ENCODE peak calls at places on chromosomes 2 and 18, in four cellular contexts. D is mesendoderm, X is neuronal stem cell, F is H9. B is an unnamed sample.

GRCh38 chr2:239179851-239180371 is 220.9 kb downstream of the HDAC4 start:
- DNase-seq in F (no peak), X (no peak), D (no peak), B (no peak)

GRCh38 chr18:32714571-32715148 is 58.2 kb downstream of the KLHL14 start:
- DNase-seq in X (peak; percentile 65), D (peak; percentile 87), F (peak; percentile 64), B (peak; percentile 56)

GRCh38 chr2:96239745-96240264 is 26.0 kb downstream of the TMEM127 start:
- DNase-seq in X (no peak), D (no peak), F (no peak), B (no peak)

GRCh38 chr2:198066597-198066996 is 262.2 kb downstream of the PLCL1 start:
- DNase-seq in D (no peak), X (no peak), F (no peak), B (no peak)

GRCh38 chr2:218387369-218388194 is 5.5 kb downstream of the SLC11A1 start:
- DNase-seq in F (peak; percentile 88), X (no peak), D (peak; percentile 83), B (no peak)

GRCh38 chr2:168312036-168312822 is 64.8 kb upstream of the STK39 start:
- DNase-seq in X (no peak), D (no peak), F (no peak), B (no peak)

GRCh38 chr2:237181844-237182243 is 96.2 kb downstream of the COPS8 start:
- DNase-seq in F (no peak), X (no peak), D (peak; percentile 45), B (no peak)

GRCh38 chr2:234958311-234958710 is 6.5 kb downstream of the SH3BP4 start:
- DNase-seq in D (no peak), X (no peak), F (no peak), B (no peak)

GRCh38 chr2:129885735-129886134 is 93.7 kb upstream of the RAB6C start:
- DNase-seq in D (peak; percentile 38), X (no peak), F (peak; percentile 42), B (no peak)

GRCh38 chr18:13213036-13213795 is 5.3 kb upstream of the LDLRAD4 start:
- DNase-seq in X (no peak), F (no peak), D (no peak), B (no peak)

GRCh38 chr2:152588911-152589310 is 128.3 kb downstream of the PRPF40A start:
- DNase-seq in D (no peak), F (no peak), X (no peak), B (no peak)

GRCh38 chr2:239009001-239009961 is 161.4 kb downstream of the TWIST2 start:
- DNase-seq in F (peak; percentile 62), X (no peak), D (peak; percentile 5), B (no peak)

GRCh38 chr2:238924496-238925195 is 76.8 kb downstream of the TWIST2 start:
- DNase-seq in D (no peak), X (no peak), F (no peak), B (no peak)

GRCh38 chr2:70948350-70949003 is 12.8 kb downstream of the ATP6V1B1 start:
- DNase-seq in F (peak; percentile 83), X (no peak), D (peak; percentile 75), B (no peak)

GRCh38 chr2:106843910-106844250 is 42.1 kb downstream of the ST6GAL2 start:
- DNase-seq in F (no peak), D (no peak), X (no peak), B (no peak)

GRCh38 chr2:232230557-232230956 is 148.0 kb upstream of the ALPP start:
- DNase-seq in D (peak; percentile 74), F (peak; percentile 77), X (peak; percentile 15), B (peak; percentile 74)

GRCh38 chr2:134372141-134372540 is 118.3 kb downstream of the MGAT5 start:
- DNase-seq in D (no peak), X (no peak), F (no peak), B (no peak)

GRCh38 chr2:128162266-128162665 is 71.3 kb downstream of the UGGT1 start:
- DNase-seq in F (no peak), X (no peak), D (no peak), B (no peak)

GRCh38 chr2:192749606-192750200 is 555.0 kb upstream of the TMEFF2 start:
- DNase-seq in D (peak; percentile 55), X (no peak), F (no peak), B (no peak)

GRCh38 chr2:104249666-104250065 is 604.2 kb upstream of the POU3F3 start:
- DNase-seq in X (no peak), D (no peak), F (no peak), B (no peak)

GRCh38 chr2:64143154-64144056 is 815 bp downstream of the PELI1 start:
- DNase-seq in D (peak; percentile 52), X (peak; percentile 62), F (peak; percentile 43), B (peak; percentile 66)

GRCh38 chr2:219073413-219074129 is 12.8 kb upstream of the IHH start:
- DNase-seq in X (peak; percentile 49), F (peak; percentile 80), D (peak; percentile 90), B (no peak)

GRCh38 chr2:218043701-218044109 is 25.3 kb upstream of the RUFY4 start:
- DNase-seq in X (no peak), F (no peak), D (no peak), B (no peak)

GRCh38 chr2:239202836-239203235 is 198.0 kb downstream of the HDAC4 start:
- DNase-seq in F (no peak), X (no peak), D (no peak), B (no peak)

GRCh38 chr2:30940805-30941204 is 133.6 kb upstream of the CAPN13 start:
- DNase-seq in F (no peak), X (no peak), D (no peak), B (no peak)

GRCh38 chr2:8169443-8169842 is 512.4 kb upstream of the ID2 start:
- DNase-seq in X (no peak), D (no peak), F (no peak), B (no peak)

GRCh38 chr18:54220406-54220805 is 4.1 kb downstream of the MBD2 start:
- DNase-seq in F (no peak), D (no peak), X (no peak), B (no peak)

GRCh38 chr18:58581265-58581664 is 47.6 kb downstream of the ALPK2 start:
- DNase-seq in D (peak; percentile 83), X (no peak), F (peak; percentile 48), B (no peak)

GRCh38 chr18:58578835-58579560 is 49.9 kb downstream of the ALPK2 start:
- DNase-seq in F (no peak), D (peak; percentile 79), X (no peak), B (no peak)

GRCh38 chr18:58580078-58580477 is 48.8 kb downstream of the ALPK2 start:
- DNase-seq in F (no peak), D (no peak), X (no peak), B (no peak)

GRCh38 chr18:58579561-58580047 is 49.3 kb downstream of the ALPK2 start:
- DNase-seq in X (no peak), D (peak; percentile 54), F (no peak), B (no peak)

GRCh38 chr18:58580623-58581022 is 48.3 kb downstream of the ALPK2 start:
- DNase-seq in F (peak; percentile 55), X (no peak), D (peak; percentile 87), B (no peak)
- H3K23ac ChIP-seq in F (no peak overlapping the region), X (no peak overlapping the region), D (no peak overlapping the region), B (no peak overlapping the region)

DNA sequence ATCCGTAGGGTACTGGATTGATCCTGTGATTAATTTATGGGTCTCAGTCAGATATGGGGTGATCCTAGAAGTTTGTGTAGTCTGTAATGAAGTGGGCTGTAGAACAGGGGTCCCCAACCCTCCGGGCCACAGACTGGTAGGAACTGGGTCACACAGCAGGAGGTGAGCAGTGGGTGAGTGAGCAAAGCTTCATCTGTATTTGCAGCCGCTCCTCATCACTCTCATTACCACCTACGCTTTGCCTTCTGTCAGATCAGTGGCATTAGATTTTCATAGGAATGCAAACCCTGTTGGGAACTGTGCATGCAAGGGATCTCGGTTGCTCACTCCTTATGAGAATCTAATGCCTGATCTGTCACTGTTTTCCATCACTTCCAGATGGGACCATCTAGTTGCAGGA is 48.8 kb downstream of the EML4 start:
- DNase-seq in X (no peak), D (no peak), F (no peak), B (no peak)
- H3K23ac ChIP-seq in X (no peak overlapping the region), D (no peak overlapping the region), F (no peak overlapping the region), B (no peak overlapping the region)

GRCh38 chr2:15560988-15561573 is at the start of gene NBAS:
- DNase-seq in F (peak; percentile 87), D (peak; percentile 96), X (peak; percentile 82), B (peak; percentile 86)
- H3K23ac ChIP-seq in F (no peak within 1 kb of the TSS), D (peak within 1 kb of the TSS; percentile 25), X (peak within 1 kb of the TSS; percentile 22), B (no peak within 1 kb of the TSS)

DNA sequence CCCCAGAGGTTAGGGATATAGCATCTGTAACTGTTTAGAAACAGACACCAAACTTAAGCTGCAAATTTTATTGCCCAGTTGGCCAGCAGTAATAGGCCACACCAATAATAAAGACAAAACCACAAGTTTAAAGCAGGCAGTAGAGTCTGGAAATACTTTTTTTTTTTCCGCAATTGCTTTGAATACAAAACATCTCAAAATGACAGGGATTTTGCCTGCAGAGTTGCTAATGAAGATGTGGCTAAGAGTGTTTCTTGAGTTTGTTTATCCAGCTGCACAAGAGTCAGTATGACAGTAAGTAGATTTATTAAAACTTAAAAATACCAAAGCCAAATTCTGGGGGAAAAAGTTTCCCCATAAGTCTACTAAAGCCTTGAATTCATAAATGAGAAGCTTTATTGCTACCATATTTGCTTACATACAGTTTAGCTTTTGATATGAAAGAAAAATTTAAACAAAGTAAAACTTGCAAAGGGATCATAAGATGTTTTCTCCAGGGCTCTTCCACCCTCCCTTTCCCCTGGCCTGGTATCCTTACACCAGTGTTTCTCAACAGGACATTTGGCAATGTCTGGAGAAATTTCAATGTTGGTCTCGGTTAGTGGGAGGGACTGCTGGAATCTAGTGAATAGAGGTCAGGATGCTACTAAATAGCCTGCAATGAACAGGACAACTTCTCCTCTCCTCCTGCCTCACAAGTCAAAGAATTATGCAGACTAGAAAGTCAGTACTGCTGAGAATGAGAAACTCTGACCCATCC is 3.9 kb upstream of the DSEL start:
- DNase-seq in F (no peak), X (no peak), D (no peak), B (no peak)
- H3K23ac ChIP-seq in F (no peak overlapping the region), X (no peak overlapping the region), D (no peak overlapping the region), B (no peak overlapping the region)